ENCODE peak calls at places on chromosome X, in nine cellular contexts. N, P, J, K, H, V, Z, Q and R are unnamed samples.

GRCh38 chrX:136227948-136228584 is 23.1 kb downstream of the MAP7D3 start:
- DNase-seq in N (no peak), P (peak), J (no peak), K (no peak), H (peak), V (no peak), Z (no peak), Q (no peak), R (no peak)

GRCh38 chrX:10245219-10245618 is 88.4 kb downstream of the CLCN4 start:
- DNase-seq in N (no peak), P (no peak), J (no peak), K (no peak), H (no peak), V (no peak), Z (no peak), Q (no peak), R (peak)

GRCh38 chrX:56803849-56804681 is 75.0 kb downstream of the NBDY start:
- DNase-seq in N (no peak), P (peak), J (no peak), K (no peak), H (no peak), V (no peak), Z (no peak), Q (no peak), R (no peak)

GRCh38 chrX:121283921-121284320 is 236.5 kb downstream of the GLUD2 start:
- DNase-seq in N (no peak), P (no peak), J (no peak), K (no peak), H (no peak), V (no peak), Z (no peak), Q (no peak), R (no peak)

GRCh38 chrX:123626962-123627361 is 105.9 kb downstream of the THOC2 start:
- DNase-seq in N (peak), P (peak), J (no peak), K (no peak), H (peak), V (no peak), Z (no peak), Q (no peak), R (no peak)

GRCh38 chrX:15328131-15328530 is 7.2 kb downstream of the PIGA start:
- DNase-seq in N (no peak), P (no peak), J (no peak), K (no peak), H (no peak), V (no peak), Z (no peak), Q (no peak), R (no peak)

GRCh38 chrX:35046646-35047231 is 104.1 kb downstream of the FAM47B start:
- DNase-seq in N (no peak), P (no peak), J (peak), K (no peak), H (no peak), V (no peak), Z (no peak), Q (peak), R (no peak)

GRCh38 chrX:42530027-42530426 is 247.9 kb downstream of the PPP1R2C start:
- DNase-seq in N (peak), P (peak), J (no peak), K (no peak), H (peak), V (no peak), Z (no peak), Q (peak), R (peak)

GRCh38 chrX:134287356-134287755 is 50.4 kb downstream of the CCDC160 start:
- DNase-seq in N (no peak), P (no peak), J (no peak), K (no peak), H (no peak), V (no peak), Z (no peak), Q (no peak), R (no peak)

GRCh38 chrX:69503228-69503834 is 795 bp upstream of the NALF2 start:
- DNase-seq in N (no peak), P (no peak), J (no peak), K (peak), H (no peak), V (no peak), Z (peak), Q (no peak), R (no peak)

GRCh38 chrX:136185409-136186022 is 38.2 kb downstream of the FHL1 start:
- DNase-seq in N (peak), P (peak), J (peak), K (peak), H (peak), V (no peak), Z (no peak), Q (peak), R (peak)

GRCh38 chrX:13652256-13653021 is 502 bp upstream of the TCEANC start:
- DNase-seq in N (peak), P (peak), J (peak), K (peak), H (peak), V (peak), Z (no peak), Q (peak), R (peak)

GRCh38 chrX:2264179-2265030 is 236.4 kb downstream of the DHRSX start:
- DNase-seq in N (no peak), P (no peak), J (no peak), K (no peak), H (no peak), V (no peak), Z (no peak), Q (no peak), R (no peak)

GRCh38 chrX:70166601-70167590 is 10.4 kb upstream of the DGAT2L6 start:
- DNase-seq in N (peak), P (peak), J (peak), K (peak), H (peak), V (no peak), Z (no peak), Q (peak), R (peak)

GRCh38 chrX:6293716-6294115 is 65.0 kb upstream of the NLGN4X start:
- DNase-seq in N (no peak), P (no peak), J (no peak), K (no peak), H (no peak), V (no peak), Z (no peak), Q (no peak), R (no peak)

GRCh38 chrX:73683236-73683859 is 120.4 kb downstream of the CHIC1 start:
- DNase-seq in N (peak), P (peak), J (no peak), K (no peak), H (no peak), V (no peak), Z (no peak), Q (no peak), R (peak)

GRCh38 chrX:82648062-82648461 is 860.0 kb upstream of the POU3F4 start:
- DNase-seq in N (no peak), P (no peak), J (no peak), K (no peak), H (no peak), V (no peak), Z (no peak), Q (peak), R (no peak)

GRCh38 chrX:117743469-117744251 is 372.9 kb downstream of the KLHL13 start:
- DNase-seq in N (no peak), P (peak), J (no peak), K (no peak), H (peak), V (no peak), Z (peak), Q (no peak), R (no peak)

GRCh38 chrX:8030361-8030760 is 103.1 kb upstream of the PNPLA4 start:
- DNase-seq in N (no peak), P (no peak), J (no peak), K (no peak), H (no peak), V (no peak), Z (no peak), Q (no peak), R (no peak)

GRCh38 chrX:147069926-147070325 is 255.4 kb upstream of the CXorf51A start:
- DNase-seq in N (no peak), P (no peak), J (no peak), K (no peak), H (no peak), V (no peak), Z (no peak), Q (peak), R (no peak)

GRCh38 chrX:153635788-153636668 is 11.0 kb upstream of the DUSP9 start:
- DNase-seq in N (no peak), P (peak), J (peak), K (no peak), H (no peak), V (peak), Z (peak), Q (peak), R (no peak)

GRCh38 chrX:154799554-154800348 is 5.5 kb downstream of the MPP1 start:
- DNase-seq in N (peak), P (no peak), J (peak), K (no peak), H (peak), V (no peak), Z (no peak), Q (peak), R (peak)

GRCh38 chrX:6228720-6229119 is at the start of gene NLGN4X:
- DNase-seq in N (peak), P (no peak), J (no peak), K (no peak), H (no peak), V (no peak), Z (peak), Q (no peak), R (peak)

GRCh38 chrX:15664487-15665444 is at the start of gene CLTRN:
- DNase-seq in N (no peak), P (no peak), J (no peak), K (no peak), H (no peak), V (no peak), Z (no peak), Q (no peak), R (no peak)

GRCh38 chrX:85765651-85766050 is 281.7 kb downstream of the CHM start:
- DNase-seq in N (no peak), P (no peak), J (no peak), K (no peak), H (no peak), V (no peak), Z (no peak), Q (no peak), R (no peak)

GRCh38 chrX:34521563-34521962 is 135.5 kb downstream of the TMEM47 start:
- DNase-seq in N (no peak), P (peak), J (peak), K (no peak), H (peak), V (no peak), Z (no peak), Q (no peak), R (no peak)

GRCh38 chrX:115625577-115626301 is 64.8 kb downstream of the PLS3 start:
- DNase-seq in N (peak), P (peak), J (peak), K (no peak), H (peak), V (no peak), Z (no peak), Q (peak), R (peak)

GRCh38 chrX:121851033-121851432 is 803.6 kb downstream of the GLUD2 start:
- DNase-seq in N (peak), P (peak), J (no peak), K (no peak), H (no peak), V (no peak), Z (no peak), Q (no peak), R (peak)

GRCh38 chrX:70455366-70456202 is 10.9 kb downstream of the DLG3 start:
- DNase-seq in N (no peak), P (no peak), J (no peak), K (no peak), H (no peak), V (no peak), Z (no peak), Q (peak), R (no peak)

GRCh38 chrX:12360991-12361598 is 222.8 kb downstream of the FRMPD4 start:
- DNase-seq in N (peak), P (no peak), J (peak), K (no peak), H (peak), V (no peak), Z (no peak), Q (no peak), R (peak)

GRCh38 chrX:31337332-31337731 is 265.5 kb upstream of the FTHL17 start:
- DNase-seq in N (no peak), P (no peak), J (no peak), K (no peak), H (no peak), V (no peak), Z (no peak), Q (no peak), R (no peak)

GRCh38 chrX:40755291-40756249 is 20.2 kb upstream of the MED14 start:
- DNase-seq in N (peak), P (peak), J (peak), K (no peak), H (peak), V (no peak), Z (no peak), Q (no peak), R (no peak)

GRCh38 chrX:38342853-38343778 is 9.3 kb upstream of the OTC start:
- DNase-seq in N (no peak), P (no peak), J (no peak), K (no peak), H (no peak), V (no peak), Z (no peak), Q (no peak), R (no peak)

GRCh38 chrX:119391279-119391678 is 7.9 kb upstream of the SLC25A43 start:
- DNase-seq in N (no peak), P (peak), J (peak), K (peak), H (peak), V (no peak), Z (peak), Q (peak), R (peak)

GRCh38 chrX:13404364-13404763 is 84.5 kb upstream of the ATXN3L start:
- DNase-seq in N (no peak), P (no peak), J (no peak), K (no peak), H (no peak), V (no peak), Z (no peak), Q (no peak), R (no peak)

GRCh38 chrX:51608071-51608470 is 10.6 kb downstream of the CENPVL3 start:
- DNase-seq in N (peak), P (peak), J (no peak), K (no peak), H (peak), V (no peak), Z (no peak), Q (peak), R (peak)
- H2AFZ ChIP-seq in N (no peak), P (no peak), J (no peak), K (no peak), H (no peak), V (no peak), Z (no peak), Q (no peak), R (no peak)

GRCh38 chrX:54181196-54181953 is 1.7 kb downstream of the FAM120C start:
- DNase-seq in N (peak), P (peak), J (peak), K (no peak), H (peak), V (no peak), Z (no peak), Q (peak), R (peak)
- H3K4me3 ChIP-seq in N (peak), P (peak), J (peak), K (peak), H (peak), V (peak), Z (peak), Q (peak), R (peak)

DNA sequence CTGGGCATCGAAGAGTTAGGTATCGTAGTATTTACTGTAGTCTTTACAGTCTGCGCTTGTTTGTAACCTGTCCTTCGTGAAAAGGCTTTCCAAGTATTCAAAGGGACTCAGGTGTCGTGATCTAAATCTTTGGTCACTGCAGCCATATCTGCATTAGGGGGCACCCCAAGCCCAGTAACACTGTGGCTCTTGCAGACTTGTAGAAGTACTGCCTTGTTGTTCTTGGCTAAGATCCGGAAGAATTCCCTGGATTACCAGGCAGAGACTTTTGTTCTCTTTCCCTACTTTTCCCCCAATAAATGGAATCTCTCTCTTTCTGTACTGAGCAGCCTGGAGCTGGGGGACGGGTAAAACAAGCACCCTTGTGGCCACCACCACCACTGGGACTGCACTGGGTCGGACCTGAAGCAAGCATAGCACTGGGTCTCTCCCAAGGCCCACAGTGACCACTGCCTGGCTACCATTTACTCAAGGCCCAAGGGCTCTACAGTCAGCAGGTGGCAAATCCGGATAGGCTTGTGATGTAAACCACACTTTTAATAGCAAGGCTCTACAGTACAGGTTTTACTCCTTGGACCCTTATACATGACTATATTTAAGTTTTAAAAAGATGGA is 12.0 kb downstream of the CXorf58 start:
- DNase-seq in N (no peak), P (no peak), J (peak), K (no peak), H (no peak), V (no peak), Z (no peak), Q (no peak), R (no peak)
- H2AFZ ChIP-seq in N (no peak), P (no peak), J (no peak), K (no peak), H (no peak), V (no peak), Z (no peak), Q (no peak), R (no peak)

DNA sequence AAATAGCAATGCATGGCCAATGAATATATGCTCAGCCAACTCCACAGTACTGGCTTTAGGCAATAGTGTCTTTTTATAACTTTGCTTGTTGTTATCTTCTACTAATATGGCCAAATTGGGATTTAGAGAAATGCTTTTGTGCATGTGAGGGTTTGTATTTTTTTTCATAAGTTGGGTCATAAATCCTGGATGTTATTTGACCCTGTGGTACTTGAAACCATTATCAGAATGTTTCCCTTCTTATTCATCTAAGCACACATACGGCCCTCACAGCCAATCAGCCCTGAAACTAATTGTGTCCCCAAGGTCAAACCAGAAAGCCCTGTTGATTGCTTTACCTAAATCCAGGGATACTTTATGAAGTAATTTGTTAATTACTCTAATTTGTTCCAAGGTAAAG is 35.1 kb upstream of the LPAR4 start:
- DNase-seq in N (peak), P (no peak), J (no peak), K (no peak), H (no peak), V (no peak), Z (no peak), Q (no peak), R (no peak)
- H3K4me3 ChIP-seq in N (no peak), P (no peak), J (no peak), K (no peak), H (no peak), V (no peak), Z (no peak), Q (no peak), R (no peak)

DNA sequence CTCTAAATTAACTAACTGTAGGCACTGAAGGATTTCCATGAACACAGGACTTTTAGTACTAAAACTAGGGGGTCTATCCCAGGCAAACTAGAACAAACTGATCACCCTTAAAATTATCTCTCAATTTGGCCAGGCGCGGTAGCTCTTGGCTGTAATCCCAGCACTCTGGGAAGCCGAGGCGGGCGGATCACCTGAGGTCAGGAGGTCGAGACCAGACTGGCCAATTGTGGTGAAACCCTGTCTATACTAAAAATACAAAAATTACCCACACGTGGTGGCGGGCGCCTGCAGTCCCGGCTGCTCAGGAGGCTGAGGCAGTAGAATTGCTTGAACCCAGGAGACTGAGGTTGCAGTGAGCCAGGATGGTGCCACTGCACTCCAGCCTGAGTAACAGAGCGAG is 436.6 kb downstream of the RPA4 start:
- DNase-seq in N (no peak), P (no peak), J (no peak), K (no peak), H (no peak), V (no peak), Z (no peak), Q (no peak), R (no peak)
- H2AFZ ChIP-seq in N (no peak), P (no peak), J (no peak), K (no peak), H (no peak), V (no peak), Z (no peak), Q (no peak), R (no peak)

DNA sequence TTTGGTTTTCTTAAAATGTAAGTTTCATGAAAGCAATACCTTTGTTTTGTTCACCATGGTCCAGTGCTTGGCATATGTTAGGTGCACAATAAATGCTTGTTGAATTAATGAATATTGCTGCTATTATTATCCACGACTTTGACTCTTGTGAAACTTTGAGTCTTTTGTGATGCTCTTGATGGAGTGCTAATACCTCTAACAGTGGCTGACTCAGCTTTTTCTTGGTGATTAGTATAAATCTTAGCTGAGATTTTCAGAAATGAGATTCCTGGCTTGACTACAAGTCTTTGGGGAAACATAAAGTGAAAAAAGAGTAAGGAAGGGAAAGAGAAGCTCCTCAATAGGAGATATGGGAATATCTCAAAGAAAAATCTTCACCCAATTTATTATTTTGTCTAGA is 375.2 kb upstream of the RPS6KA3 start:
- DNase-seq in N (no peak), P (no peak), J (no peak), K (no peak), H (no peak), V (no peak), Z (no peak), Q (no peak), R (no peak)
- H3K4me3 ChIP-seq in N (no peak), P (no peak), J (no peak), K (no peak), H (no peak), V (no peak), Z (no peak), Q (no peak), R (no peak)